ENCODE peak calls at places on chromosomes 13 and 19, in five cellular contexts. One of them, this sample, is unnamed.

GRCh38 chr13:106415971-106416370 is 119.5 kb downstream of the EFNB2 start:
- DNase-seq in tibial nerve: no peak
- DNase-seq in PC-3: no peak
- DNase-seq in A673: no peak
- DNase-seq in keratinocyte: no peak
- DNase-seq in this sample: no peak

GRCh38 chr19:11530432-11530831 is 1.5 kb upstream of the ECSIT start:
- DNase-seq in A673: peak
- DNase-seq in keratinocyte: peak
- DNase-seq in PC-3: peak
- DNase-seq in tibial nerve: peak
- DNase-seq in this sample: peak

GRCh38 chr13:40635315-40635995 is 31.0 kb downstream of the FOXO1 start:
- DNase-seq in PC-3: peak
- DNase-seq in keratinocyte: no peak
- DNase-seq in A673: no peak
- DNase-seq in tibial nerve: no peak
- DNase-seq in this sample: no peak

GRCh38 chr13:108827637-108828036 is 198.2 kb downstream of the MYO16 start:
- DNase-seq in keratinocyte: no peak
- DNase-seq in tibial nerve: no peak
- DNase-seq in A673: no peak
- DNase-seq in PC-3: no peak
- DNase-seq in this sample: no peak

GRCh38 chr19:41352609-41353465 is 885 bp downstream of the TGFB1 start:
- DNase-seq in keratinocyte: no peak
- DNase-seq in A673: peak
- DNase-seq in PC-3: peak
- DNase-seq in tibial nerve: peak
- DNase-seq in this sample: peak

GRCh38 chr13:30847697-30848307 is 58.3 kb upstream of the MEDAG start:
- DNase-seq in PC-3: no peak
- DNase-seq in tibial nerve: no peak
- DNase-seq in A673: peak
- DNase-seq in keratinocyte: no peak
- DNase-seq in this sample: no peak

GRCh38 chr19:21462540-21462939 is 42.9 kb upstream of the ZNF429 start:
- DNase-seq in keratinocyte: no peak
- DNase-seq in A673: no peak
- DNase-seq in PC-3: no peak
- DNase-seq in tibial nerve: no peak
- DNase-seq in this sample: no peak

GRCh38 chr13:35767256-35767981 is 290.9 kb upstream of the MAB21L1 start:
- DNase-seq in tibial nerve: no peak
- DNase-seq in PC-3: no peak
- DNase-seq in keratinocyte: no peak
- DNase-seq in A673: no peak
- DNase-seq in this sample: no peak

GRCh38 chr13:82370306-82370705 is 1512.0 kb downstream of the SLITRK1 start:
- DNase-seq in tibial nerve: no peak
- DNase-seq in A673: no peak
- DNase-seq in keratinocyte: no peak
- DNase-seq in PC-3: peak
- DNase-seq in this sample: no peak

GRCh38 chr19:17797397-17798201 is 2.7 kb downstream of the B3GNT3 start:
- DNase-seq in PC-3: peak
- DNase-seq in keratinocyte: peak
- DNase-seq in tibial nerve: no peak
- DNase-seq in A673: no peak
- DNase-seq in this sample: peak

GRCh38 chr19:1828279-1829238 is 16.5 kb upstream of the ATP8B3 start:
- DNase-seq in A673: no peak
- DNase-seq in keratinocyte: no peak
- DNase-seq in PC-3: no peak
- DNase-seq in tibial nerve: no peak
- DNase-seq in this sample: no peak

GRCh38 chr19:29777916-29778315 is 33.9 kb upstream of the CCNE1 start:
- DNase-seq in PC-3: no peak
- DNase-seq in keratinocyte: no peak
- DNase-seq in tibial nerve: no peak
- DNase-seq in A673: no peak
- DNase-seq in this sample: no peak

GRCh38 chr19:42069619-42070293 is at the start of gene GRIK5:
- DNase-seq in keratinocyte: no peak
- DNase-seq in A673: peak
- DNase-seq in PC-3: no peak
- DNase-seq in tibial nerve: no peak
- DNase-seq in this sample: no peak

GRCh38 chr19:11238041-11238440 is 1.4 kb upstream of the ANGPTL8 start:
- DNase-seq in PC-3: no peak
- DNase-seq in keratinocyte: no peak
- DNase-seq in tibial nerve: no peak
- DNase-seq in A673: no peak
- DNase-seq in this sample: no peak

GRCh38 chr13:69468624-69469023 is 639.0 kb upstream of the ATXN8OS start:
- DNase-seq in tibial nerve: no peak
- DNase-seq in keratinocyte: no peak
- DNase-seq in PC-3: no peak
- DNase-seq in A673: no peak
- DNase-seq in this sample: no peak

GRCh38 chr13:114288157-114288591 is 6.8 kb downstream of the UPF3A start:
- DNase-seq in A673: no peak
- DNase-seq in keratinocyte: no peak
- DNase-seq in PC-3: no peak
- DNase-seq in tibial nerve: no peak
- DNase-seq in this sample: no peak

GRCh38 chr19:4389064-4389375 is 11.3 kb downstream of the SH3GL1 start:
- DNase-seq in tibial nerve: no peak
- DNase-seq in PC-3: no peak
- DNase-seq in keratinocyte: no peak
- DNase-seq in A673: no peak
- DNase-seq in this sample: no peak

GRCh38 chr13:33441015-33441414 is 155.5 kb upstream of the STARD13 start:
- DNase-seq in A673: peak
- DNase-seq in keratinocyte: no peak
- DNase-seq in tibial nerve: peak
- DNase-seq in PC-3: peak
- DNase-seq in this sample: peak

GRCh38 chr19:16628984-16629691 is 1.1 kb upstream of the MED26 start:
- DNase-seq in keratinocyte: no peak
- DNase-seq in PC-3: no peak
- DNase-seq in tibial nerve: peak
- DNase-seq in A673: peak
- DNase-seq in this sample: peak

GRCh38 chr19:16627194-16627927 is 643 bp downstream of the MED26 start:
- DNase-seq in keratinocyte: no peak
- DNase-seq in PC-3: no peak
- DNase-seq in tibial nerve: no peak
- DNase-seq in A673: peak
- DNase-seq in this sample: peak

GRCh38 chr19:16626796-16627193 is 1.2 kb downstream of the MED26 start:
- DNase-seq in keratinocyte: no peak
- DNase-seq in PC-3: no peak
- DNase-seq in tibial nerve: no peak
- DNase-seq in A673: no peak
- DNase-seq in this sample: no peak

GRCh38 chr19:16628183-16628983 is at the start of gene MED26:
- DNase-seq in A673: peak
- DNase-seq in tibial nerve: peak
- DNase-seq in keratinocyte: peak
- DNase-seq in PC-3: peak
- DNase-seq in this sample: peak

DNA sequence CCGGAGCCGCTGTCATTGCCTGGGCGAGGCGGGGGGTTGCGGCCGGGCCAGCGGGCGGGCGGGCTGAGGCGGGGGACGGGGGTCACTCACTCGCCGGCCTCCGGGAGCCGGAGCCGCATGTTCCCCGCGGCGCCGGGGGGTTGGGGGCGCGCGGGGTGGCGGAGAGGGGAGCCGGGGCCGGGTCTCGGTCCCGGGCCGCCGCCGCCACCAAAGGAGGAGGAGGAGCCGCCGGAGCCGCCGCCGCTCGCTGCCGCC is 149 bp downstream of the MED26 start:
- DNase-seq in PC-3: no peak
- DNase-seq in keratinocyte: no peak
- DNase-seq in A673: no peak
- DNase-seq in tibial nerve: no peak
- DNase-seq in this sample: no peak
- H3K27ac ChIP-seq in PC-3: no peak
- H3K27ac ChIP-seq in keratinocyte: peak
- H3K27ac ChIP-seq in A673: peak
- H3K27ac ChIP-seq in tibial nerve: peak
- H3K27ac ChIP-seq in this sample: peak

DNA sequence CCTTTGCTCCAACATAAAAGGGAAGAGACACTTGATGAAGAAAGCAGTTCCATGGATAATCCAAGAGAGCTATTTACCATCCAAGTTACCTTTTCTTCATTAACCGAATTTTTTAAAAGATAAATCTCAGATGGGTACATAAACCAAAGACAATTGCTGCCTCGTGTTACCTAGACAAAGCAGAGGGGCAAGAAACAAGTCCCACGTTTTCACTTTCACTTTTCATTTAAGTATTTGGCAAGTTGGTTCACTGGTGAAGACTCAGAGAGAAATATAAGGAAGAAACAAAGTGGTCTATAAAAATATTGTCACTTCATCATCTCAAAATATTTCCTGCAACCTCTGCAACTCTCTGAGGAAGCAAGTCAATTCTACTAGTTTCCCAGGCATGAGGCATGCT is 446.1 kb downstream of the FGF14 start:
- DNase-seq in A673: no peak
- DNase-seq in tibial nerve: no peak
- DNase-seq in keratinocyte: no peak
- DNase-seq in PC-3: no peak
- DNase-seq in this sample: no peak
- H3K4me3 ChIP-seq in A673: no peak
- H3K4me3 ChIP-seq in tibial nerve: no peak
- H3K4me3 ChIP-seq in keratinocyte: no peak
- H3K4me3 ChIP-seq in PC-3: no peak
- H3K4me3 ChIP-seq in this sample: no peak

GRCh38 chr19:33175886-33176669 is 18.1 kb upstream of the LRP3 start:
- DNase-seq in PC-3: no peak
- DNase-seq in A673: peak
- DNase-seq in tibial nerve: no peak
- DNase-seq in keratinocyte: no peak
- DNase-seq in this sample: no peak
- TF ChIP-seq CTCF in PC-3: no peak
- TF ChIP-seq CTCF in A673: no peak
- TF ChIP-seq CTCF in tibial nerve: no peak
- TF ChIP-seq CTCF in keratinocyte: no peak
- TF ChIP-seq CTCF in this sample: no peak

GRCh38 chr19:48631254-48631653 is 5.9 kb downstream of the DBP start:
- DNase-seq in PC-3: no peak
- DNase-seq in A673: peak
- DNase-seq in tibial nerve: no peak
- DNase-seq in keratinocyte: no peak
- DNase-seq in this sample: no peak
- H3K27ac ChIP-seq in PC-3: no peak
- H3K27ac ChIP-seq in A673: peak
- H3K27ac ChIP-seq in tibial nerve: peak
- H3K27ac ChIP-seq in keratinocyte: no peak
- H3K27ac ChIP-seq in this sample: peak

GRCh38 chr19:10009714-10010224 is 535 bp downstream of the COL5A3 start:
- DNase-seq in tibial nerve: no peak
- DNase-seq in PC-3: no peak
- DNase-seq in keratinocyte: no peak
- DNase-seq in A673: no peak
- DNase-seq in this sample: no peak

GRCh38 chr19:10010939-10011338 is 635 bp upstream of the COL5A3 start:
- DNase-seq in PC-3: no peak
- DNase-seq in keratinocyte: no peak
- DNase-seq in A673: no peak
- DNase-seq in tibial nerve: no peak
- DNase-seq in this sample: no peak

GRCh38 chr19:10007811-10008211 is 2.5 kb downstream of the COL5A3 start:
- DNase-seq in tibial nerve: peak
- DNase-seq in A673: peak
- DNase-seq in PC-3: no peak
- DNase-seq in keratinocyte: no peak
- DNase-seq in this sample: no peak

GRCh38 chr19:10010247-10010691 is at the start of gene COL5A3:
- DNase-seq in PC-3: no peak
- DNase-seq in keratinocyte: no peak
- DNase-seq in tibial nerve: peak
- DNase-seq in A673: peak
- DNase-seq in this sample: peak

DNA sequence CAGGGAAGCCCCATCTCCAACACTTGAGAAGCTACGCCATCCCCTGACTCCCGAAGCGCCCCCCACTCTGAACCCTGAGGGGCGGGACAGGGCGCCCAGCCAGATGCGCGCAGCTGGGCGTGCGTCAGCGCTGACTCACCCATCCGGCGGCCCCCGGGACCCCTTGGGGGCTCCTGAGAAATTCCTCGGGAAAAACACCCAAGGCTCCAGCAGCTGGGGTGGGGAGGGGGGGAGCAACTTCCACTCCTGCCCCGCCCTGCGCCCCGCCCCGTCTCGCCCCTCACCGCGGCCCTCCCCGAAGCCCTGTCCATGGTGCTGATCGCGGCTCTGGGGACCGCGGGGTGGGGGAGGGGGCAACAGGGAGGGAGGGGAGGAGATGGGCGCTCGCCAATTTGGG is 1.0 kb downstream of the COL5A3 start:
- DNase-seq in A673: peak
- DNase-seq in keratinocyte: no peak
- DNase-seq in PC-3: peak
- DNase-seq in tibial nerve: peak
- DNase-seq in this sample: peak
- H3K4me3 ChIP-seq in A673: no peak
- H3K4me3 ChIP-seq in keratinocyte: no peak
- H3K4me3 ChIP-seq in PC-3: no peak
- H3K4me3 ChIP-seq in tibial nerve: peak
- H3K4me3 ChIP-seq in this sample: peak

This sample was measured in transverse colon.